ENCODE peak calls at places on chromosomes 2 and 18, in eight cellular contexts. C is transverse colon; I is naive thymus-derived CD4-positive, alpha-beta T cell; Z is gastrocnemius medialis; Q is breast epithelium; O is heart right ventricle; A is testis; Y is Karpas-422. W is an unnamed sample.
A peak's percentile ranks its signal among the peaks of the same experiment; 100 is the strongest.

GRCh38 chr2:102418421-102418961 is 4.5 kb upstream of the IL18RAP start:
- DNase-seq in C (no peak), I (peak; percentile 54), Z (no peak), Q (no peak), O (no peak), A (no peak), Y (no peak), W (no peak)

GRCh38 chr2:9423922-9424272 is 443 bp downstream of the CPSF3 start:
- DNase-seq in C (peak; percentile 24), I (no peak), Z (no peak), Q (no peak), O (no peak), A (peak; percentile 32), Y (peak; percentile 75), W (no peak)

GRCh38 chr2:166239548-166239947 is 111.7 kb upstream of the SCN1A start:
- DNase-seq in C (no peak), I (no peak), Z (no peak), Q (no peak), O (no peak), A (no peak), Y (no peak), W (no peak)

GRCh38 chr18:13483316-13484270 is 242.8 kb downstream of the FAM210A start:
- DNase-seq in C (no peak), I (no peak), Z (no peak), Q (no peak), O (no peak), A (no peak), Y (no peak), W (no peak)

GRCh38 chr18:32362484-32362883 is 108.2 kb downstream of the GAREM1 start:
- DNase-seq in C (no peak), I (no peak), Z (no peak), Q (no peak), O (no peak), A (no peak), Y (no peak), W (no peak)

GRCh38 chr2:166404831-166405568 is 29.3 kb upstream of the SCN9A start:
- DNase-seq in C (no peak), I (no peak), Z (no peak), Q (no peak), O (no peak), A (no peak), Y (no peak), W (no peak)

GRCh38 chr2:11688222-11689069 is 18.5 kb upstream of the NTSR2 start:
- DNase-seq in C (peak; percentile 86), I (peak; percentile 67), Z (peak; percentile 92), Q (peak; percentile 76), O (peak; percentile 80), A (peak; percentile 91), Y (peak; percentile 93), W (peak; percentile 93)

GRCh38 chr2:54503192-54503591 is 47.1 kb downstream of the SPTBN1 start:
- DNase-seq in C (peak; percentile 28), I (no peak), Z (no peak), Q (no peak), O (no peak), A (peak; percentile 46), Y (peak; percentile 84), W (no peak)

GRCh38 chr18:78378403-78378802 is 601.2 kb upstream of the SALL3 start:
- DNase-seq in C (no peak), I (no peak), Z (no peak), Q (no peak), O (no peak), A (no peak), Y (no peak), W (no peak)

GRCh38 chr2:119590873-119591272 is 46.6 kb downstream of the CFAP221 start:
- DNase-seq in C (no peak), I (no peak), Z (no peak), Q (no peak), O (no peak), A (no peak), Y (no peak), W (no peak)

DNA sequence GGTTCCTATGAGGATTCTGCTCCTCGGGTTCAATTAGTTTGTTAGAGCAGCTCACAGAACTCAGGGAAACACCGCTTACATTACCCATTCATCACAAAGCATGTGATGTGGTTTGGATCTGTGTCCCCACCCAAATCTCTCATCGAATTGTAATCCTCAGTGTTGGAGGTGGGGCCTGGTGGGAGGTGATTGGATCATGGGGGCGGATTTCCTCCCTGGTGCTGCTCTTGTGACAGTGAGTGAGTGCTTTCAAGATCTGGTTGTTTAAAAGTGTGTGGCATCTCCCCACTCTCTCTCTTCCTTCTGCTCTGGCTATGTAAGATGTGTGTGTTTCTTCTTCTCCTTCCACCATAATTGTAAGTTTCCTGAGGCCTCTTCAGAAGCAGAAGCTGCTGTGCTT is 63.5 kb upstream of the AGPS start:
- DNase-seq in C (no peak), I (peak; percentile 28), Z (no peak), Q (no peak), O (no peak), A (no peak), Y (no peak), W (no peak)
- H3K4me1 ChIP-seq in C (no peaks in the 10 kb centered on the region), I (no peaks in the 10 kb centered on the region), Z (peaks cover 5% of the 10 kb centered on the region), Q (no peaks in the 10 kb centered on the region), O (no peaks in the 10 kb centered on the region), A (peaks cover 16% of the 10 kb centered on the region), Y (peaks cover 7% of the 10 kb centered on the region), W (no peaks in the 10 kb centered on the region)

GRCh38 chr2:190579945-190580866 is 45.7 kb upstream of the NEMP2 start:
- DNase-seq in C (no peak), I (no peak), Z (no peak), Q (no peak), O (no peak), A (no peak), Y (no peak), W (no peak)

GRCh38 chr2:190578158-190579057 is 43.9 kb upstream of the NEMP2 start:
- DNase-seq in C (peak; percentile 75), I (peak; percentile 11), Z (no peak), Q (no peak), O (no peak), A (peak; percentile 49), Y (peak; percentile 44), W (peak; percentile 62)

GRCh38 chr2:190576565-190576964 is 42.0 kb upstream of the NEMP2 start:
- DNase-seq in C (no peak), I (no peak), Z (no peak), Q (no peak), O (no peak), A (no peak), Y (no peak), W (no peak)

GRCh38 chr2:190581997-190582396 is 47.5 kb upstream of the NEMP2 start:
- DNase-seq in C (no peak), I (no peak), Z (no peak), Q (no peak), O (no peak), A (no peak), Y (no peak), W (no peak)

DNA sequence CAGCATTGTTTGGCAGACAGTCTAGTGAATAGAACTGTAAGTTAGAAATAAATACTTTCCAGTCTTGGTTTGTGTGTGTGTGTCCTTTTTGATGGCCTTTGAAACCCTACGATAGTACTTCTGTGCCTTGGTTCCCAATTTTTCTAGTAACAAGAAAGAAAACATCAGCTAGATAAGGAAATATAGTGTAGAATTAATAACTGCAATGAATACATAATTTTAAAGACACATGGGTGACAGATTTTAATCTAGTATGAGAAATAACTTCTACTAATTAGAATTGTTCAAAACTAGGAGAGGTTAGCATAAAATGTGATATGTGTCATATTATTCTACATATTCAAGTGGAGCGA is 44.5 kb upstream of the NEMP2 start:
- DNase-seq in C (no peak), I (no peak), Z (no peak), Q (no peak), O (no peak), A (no peak), Y (no peak), W (no peak)
- H3K27ac ChIP-seq in C (peak overlapping the region; percentile 79), I (no peak overlapping the region), Z (no peak overlapping the region), Q (peak overlapping the region; percentile 58), O (peak overlapping the region; percentile 64), A (no peak overlapping the region), Y (no peak overlapping the region), W (peak overlapping the region; percentile 17)

GRCh38 chr18:27143580-27144287 is 41.4 kb downstream of the CHST9 start:
- DNase-seq in C (no peak), I (no peak), Z (no peak), Q (no peak), O (peak; percentile 43), A (peak; percentile 87), Y (no peak), W (peak; percentile 10)

GRCh38 chr18:27144672-27145071 is 40.4 kb downstream of the CHST9 start:
- DNase-seq in C (no peak), I (no peak), Z (no peak), Q (no peak), O (no peak), A (no peak), Y (no peak), W (no peak)

GRCh38 chr18:27136208-27136535 is 48.9 kb downstream of the CHST9 start:
- DNase-seq in C (no peak), I (no peak), Z (no peak), Q (no peak), O (no peak), A (no peak), Y (no peak), W (no peak)

GRCh38 chr18:27142891-27143290 is 42.2 kb downstream of the CHST9 start:
- DNase-seq in C (no peak), I (no peak), Z (no peak), Q (no peak), O (no peak), A (no peak), Y (no peak), W (no peak)

GRCh38 chr18:27141876-27142275 is 43.2 kb downstream of the CHST9 start:
- DNase-seq in C (no peak), I (no peak), Z (no peak), Q (no peak), O (no peak), A (no peak), Y (no peak), W (no peak)
- H3K4me3 ChIP-seq in C (no peak overlapping the region), I (no peak overlapping the region), Z (no peak overlapping the region), Q (no peak overlapping the region), O (no peak overlapping the region), A (no peak overlapping the region), Y (no peak overlapping the region), W (no peak overlapping the region)

GRCh38 chr2:43344911-43345373 is 118.5 kb upstream of the ZFP36L2 start:
- DNase-seq in C (no peak), I (no peak), Z (no peak), Q (no peak), O (no peak), A (no peak), Y (no peak), W (no peak)

GRCh38 chr2:43345872-43346271 is 119.5 kb upstream of the ZFP36L2 start:
- DNase-seq in C (no peak), I (no peak), Z (no peak), Q (no peak), O (no peak), A (no peak), Y (no peak), W (no peak)

GRCh38 chr2:43343573-43344304 is 117.3 kb upstream of the ZFP36L2 start:
- DNase-seq in C (peak; percentile 70), I (no peak), Z (peak; percentile 84), Q (peak; percentile 58), O (peak; percentile 31), A (peak; percentile 91), Y (no peak), W (peak; percentile 79)

GRCh38 chr2:43346619-43347018 is 120.2 kb upstream of the ZFP36L2 start:
- DNase-seq in C (no peak), I (no peak), Z (no peak), Q (no peak), O (no peak), A (no peak), Y (no peak), W (no peak)

GRCh38 chr2:43345391-43345813 is 119.0 kb upstream of the ZFP36L2 start:
- DNase-seq in C (no peak), I (no peak), Z (peak; percentile 92), Q (no peak), O (peak; percentile 34), A (no peak), Y (no peak), W (peak; percentile 71)
- H3K4me1 ChIP-seq in C (peaks cover 40% of the 10 kb centered on the region), I (no peaks in the 10 kb centered on the region), Z (peaks cover 81% of the 10 kb centered on the region), Q (peaks cover 17% of the 10 kb centered on the region), O (peaks cover 71% of the 10 kb centered on the region), A (peaks cover 58% of the 10 kb centered on the region), Y (no peaks in the 10 kb centered on the region), W (peaks cover 18% of the 10 kb centered on the region)